ENCODE peak calls at places on chromosomes 11 and 22, in ten cellular contexts. F is fibroblast of lung; C is retinal pigment epithelial cell; B is HT1080; Z is EL; M is activated CD4-positive, alpha-beta T cell treated with anti-CD3 and anti-CD28 coated beads, Interleukin-2, amount 10 ng/mL, durations not matched to agents 7 days and 5 days; Y is uterus; K is NCI-H460; Q is T1000; U is GM12865. S is an unnamed sample.

GRCh38 chr11:69943066-69943465 is 123.8 kb upstream of the FGF3 start:
- DNase-seq in Z (no peak), K (peak; percentile 16), B (peak; percentile 18), M (no peak), U (no peak), C (no peak), F (no peak), Q (no peak), Y (no peak), S (no peak)

GRCh38 chr11:34181856-34182405 is 76.5 kb downstream of the NAT10 start:
- DNase-seq in F (no peak), Z (no peak), B (no peak), C (no peak), Q (no peak), M (no peak), Y (no peak), K (no peak), U (no peak), S (no peak)

GRCh38 chr11:75342966-75343870 is 8.2 kb downstream of the ARRB1 start:
- DNase-seq in F (peak; percentile 62), U (no peak), M (no peak), Z (no peak), C (no peak), Y (no peak), B (no peak), K (no peak), Q (no peak), S (peak; percentile 98)

GRCh38 chr22:30605449-30606110 is 1.4 kb upstream of the TCN2 start:
- DNase-seq in F (peak; percentile 57), B (peak; percentile 38), Q (no peak), Z (peak; percentile 39), K (peak; percentile 58), Y (peak; percentile 56), C (no peak), U (peak; percentile 74), M (peak; percentile 49), S (peak; percentile 84)

GRCh38 chr11:66855574-66856495 is 1.0 kb upstream of the LRFN4 start:
- DNase-seq in K (peak; percentile 85), C (peak; percentile 66), Z (peak; percentile 94), M (peak; percentile 88), B (peak; percentile 89), U (peak; percentile 92), Y (peak; percentile 88), Q (peak; percentile 90), F (peak; percentile 89), S (peak; percentile 95)

GRCh38 chr11:95241673-95242072 is 10.7 kb upstream of the SESN3 start:
- DNase-seq in K (no peak), Q (no peak), F (peak; percentile 39), Y (no peak), C (no peak), U (peak; percentile 31), M (no peak), Z (no peak), B (no peak), S (no peak)

GRCh38 chr11:69637956-69638871 is 2.7 kb upstream of the CCND1 start:
- DNase-seq in M (no peak), F (peak; percentile 82), C (no peak), Z (peak; percentile 79), K (no peak), B (no peak), Q (no peak), U (no peak), Y (no peak), S (peak; percentile 94)

GRCh38 chr22:31449521-31449920 is 40.1 kb downstream of the EIF4ENIF1 start:
- DNase-seq in Z (no peak), M (no peak), Y (no peak), B (no peak), C (no peak), Q (no peak), U (no peak), F (no peak), K (no peak), S (peak; percentile 73)

GRCh38 chr11:13837286-13837685 is 125.2 kb upstream of the SPON1 start:
- DNase-seq in Q (peak; percentile 5), U (no peak), K (no peak), B (peak; percentile 96), C (no peak), Z (no peak), M (no peak), Y (no peak), F (peak; percentile 4), S (no peak)

GRCh38 chr22:26893034-26893710 is 235.8 kb downstream of the MIAT start:
- DNase-seq in Y (no peak), K (no peak), C (no peak), U (no peak), M (no peak), Q (no peak), Z (no peak), F (no peak), B (no peak), S (no peak)

GRCh38 chr11:68014157-68014965 is 4.2 kb downstream of the ALDH3B1 start:
- DNase-seq in Z (peak; percentile 85), U (no peak), F (peak; percentile 94), K (peak; percentile 96), M (no peak), Q (peak; percentile 85), C (peak; percentile 96), B (peak; percentile 97), Y (no peak), S (no peak)

GRCh38 chr11:2686360-2687222 is 13.2 kb downstream of the KCNQ1OT1 start:
- DNase-seq in U (no peak), K (no peak), C (no peak), Y (peak; percentile 7), Z (no peak), M (no peak), F (no peak), B (no peak), Q (no peak), S (no peak)

GRCh38 chr22:36221799-36222751 is 17.3 kb downstream of the APOL2 start:
- DNase-seq in M (peak; percentile 58), C (no peak), Q (no peak), Z (no peak), B (peak; percentile 51), K (peak; percentile 22), U (peak; percentile 63), Y (no peak), F (peak; percentile 48), S (peak; percentile 78)

S was measured in OCI-M1.